ENCODE peak calls at places on chromosomes 13 and 19, in four cellular contexts. Y is activated T-helper 2 cell treated with anti-CD3 and anti-CD28 coated beads, Interferon-gamma antibody, Interleukin-2, Interleukin-4, amounts not matched to agents 10 μg/mL and 5 μg/mL and 100 μg/mL, durations not matched to agents 14 hours and 24 hours and 36 hours; R is ecto neural progenitor cell; C is caudate nucleus. A is an unnamed sample.

GRCh38 chr13:63435668-63436275 is 2020.1 kb upstream of the PCDH20 start:
- DNase-seq in C (no peak), Y (no peak), R (no peak), A (no peak)

GRCh38 chr13:39105110-39105509 is 66.9 kb downstream of the NHLRC3 start:
- DNase-seq in C (no peak), Y (no peak), R (no peak), A (no peak)

GRCh38 chr13:91245283-91245682 is 102.2 kb upstream of the MIR17HG start:
- DNase-seq in Y (no peak), R (no peak), C (no peak), A (no peak)

GRCh38 chr19:51567583-51567982 is 3.5 kb upstream of the ZNF175 start:
- DNase-seq in C (no peak), Y (no peak), R (no peak), A (no peak)

GRCh38 chr13:27053902-27054595 is 117.6 kb downstream of the USP12 start:
- DNase-seq in R (no peak), C (no peak), Y (no peak), A (no peak)

GRCh38 chr19:13499682-13500081 is 6.6 kb downstream of the CACNA1A start:
- DNase-seq in Y (no peak), R (no peak), C (no peak), A (no peak)

GRCh38 chr13:51033431-51034185 is 77.5 kb downstream of the C13orf42 start:
- DNase-seq in Y (no peak), C (no peak), R (no peak), A (no peak)

GRCh38 chr13:91922969-91923592 is 524.7 kb downstream of the GPC5 start:
- DNase-seq in R (no peak), Y (no peak), C (no peak), A (no peak)

GRCh38 chr19:8580710-8581281 is 3.6 kb upstream of the MYO1F start:
- DNase-seq in R (peak; percentile 93), Y (peak; percentile 78), C (no peak), A (no peak)

GRCh38 chr13:44075113-44075512 is 195.4 kb downstream of the LACC1 start:
- DNase-seq in R (no peak), C (no peak), Y (no peak), A (no peak)

GRCh38 chr13:41788552-41788951 is 172.4 kb downstream of the VWA8 start:
- DNase-seq in C (no peak), R (no peak), Y (no peak), A (no peak)

GRCh38 chr13:88717946-88718345 is 1046.8 kb downstream of the SLITRK5 start:
- DNase-seq in C (no peak), Y (no peak), R (no peak), A (no peak)

GRCh38 chr13:86464193-86464592 is 665.0 kb upstream of the SLITRK6 start:
- DNase-seq in C (no peak), Y (no peak), R (no peak), A (no peak)

GRCh38 chr13:48944221-48944620 is 31.5 kb upstream of the FNDC3A start:
- DNase-seq in R (no peak), C (no peak), Y (no peak), A (no peak)

GRCh38 chr13:109785141-109785891 is 1.1 kb downstream of the IRS2 start:
- DNase-seq in Y (no peak), R (peak; percentile 75), C (no peak), A (peak; percentile 90)

GRCh38 chr13:78603240-78603947 is at the start of gene POU4F1:
- DNase-seq in Y (peak; percentile 68), C (no peak), R (peak; percentile 91), A (no peak)

GRCh38 chr13:27347373-27347772 is 76.7 kb downstream of the RASL11A start:
- DNase-seq in C (no peak), R (no peak), Y (no peak), A (no peak)

GRCh38 chr19:48644839-48645651 is 942 bp downstream of the CA11 start:
- DNase-seq in C (peak; percentile 71), R (peak; percentile 80), Y (peak; percentile 60), A (peak; percentile 74)

GRCh38 chr13:50375792-50376191 is 360.5 kb downstream of the KCNRG start:
- DNase-seq in C (no peak), R (no peak), Y (no peak), A (no peak)

GRCh38 chr19:44764975-44765948 is 12.4 kb upstream of the CBLC start:
- DNase-seq in Y (no peak), C (no peak), R (no peak), A (no peak)

GRCh38 chr13:40155176-40155575 is 499.7 kb downstream of the COG6 start:
- DNase-seq in C (no peak), Y (no peak), R (no peak), A (no peak)

GRCh38 chr19:10568444-10568825 is 344 bp downstream of the CDKN2D start:
- DNase-seq in Y (no peak), R (no peak), C (peak; percentile 69), A (peak; percentile 25)

GRCh38 chr19:14400913-14401312 is 18.2 kb downstream of the DDX39A start:
- DNase-seq in Y (no peak), R (no peak), C (no peak), A (no peak)

GRCh38 chr19:53942001-53942786 is 20.5 kb upstream of the CACNG8 start:
- DNase-seq in C (no peak), Y (no peak), R (peak; percentile 97), A (peak; percentile 85)

GRCh38 chr19:13026478-13026999 is 31.3 kb downstream of the NFIX start:
- DNase-seq in R (no peak), Y (no peak), C (no peak), A (peak; percentile 19)

GRCh38 chr19:38778733-38779132 is 5.4 kb upstream of the LGALS7 start:
- DNase-seq in Y (no peak), C (no peak), R (no peak), A (no peak)

GRCh38 chr19:799076-799881 is 2.0 kb downstream of the PTBP1 start:
- DNase-seq in C (no peak), Y (no peak), R (peak; percentile 70), A (no peak)

GRCh38 chr13:29046588-29046987 is 226.4 kb downstream of the MTUS2 start:
- DNase-seq in R (no peak), Y (no peak), C (no peak), A (no peak)

GRCh38 chr19:19096641-19097627 is 33.1 kb downstream of the SLC25A42 start:
- DNase-seq in C (no peak), Y (no peak), R (no peak), A (no peak)

GRCh38 chr13:64471916-64472315 is 2758.2 kb downstream of the PCDH9 start:
- DNase-seq in C (no peak), Y (no peak), R (no peak), A (no peak)

GRCh38 chr13:80989241-80989640 is 648.3 kb upstream of the SPRY2 start:
- DNase-seq in C (no peak), Y (no peak), R (no peak), A (no peak)

GRCh38 chr19:16376649-16377048 is 52.0 kb downstream of the KLF2 start:
- DNase-seq in Y (no peak), R (no peak), C (no peak), A (no peak)

GRCh38 chr13:20873348-20873747 is 29.2 kb downstream of the XPO4 start:
- DNase-seq in Y (no peak), C (no peak), R (no peak), A (no peak)

GRCh38 chr13:20945952-20946383 is 43.4 kb upstream of the XPO4 start:
- DNase-seq in R (no peak), Y (no peak), C (no peak), A (no peak)

GRCh38 chr19:3455960-3456601 is 24.2 kb downstream of the SMIM24 start:
- DNase-seq in Y (no peak), R (no peak), C (no peak), A (no peak)